ENCODE peak calls at places on chromosomes 16 and 17, in eight cellular contexts. Y, U, K, T, L, G, D and V are unnamed samples.
A peak's percentile ranks its signal among the peaks of the same experiment; 100 is the strongest.

GRCh38 chr17:12902046-12902445 is 112.7 kb downstream of the ARHGAP44 start:
- DNase-seq in Y (no peak), U (no peak), K (no peak), T (no peak), L (no peak), G (no peak), D (no peak), V (no peak)

GRCh38 chr16:69340095-69340644 is 598 bp downstream of the NIP7 start:
- DNase-seq in Y (no peak), U (no peak), K (no peak), T (no peak), L (no peak), G (no peak), D (no peak), V (no peak)

GRCh38 chr16:69329369-69330285 is 761 bp downstream of the PDF start:
- DNase-seq in Y (peak; percentile 68), U (peak; percentile 58), K (no peak), T (no peak), L (no peak), G (peak; percentile 68), D (no peak), V (peak; percentile 56)

GRCh38 chr17:40069751-40070643 is 7.2 kb downstream of the THRA start:
- DNase-seq in Y (no peak), U (no peak), K (peak; percentile 35), T (peak; percentile 21), L (no peak), G (peak; percentile 87), D (no peak), V (peak; percentile 63)

GRCh38 chr16:55543470-55543869 is 23.0 kb upstream of the CAPNS2 start:
- DNase-seq in Y (no peak), U (no peak), K (no peak), T (no peak), L (no peak), G (no peak), D (peak; percentile 22), V (no peak)

GRCh38 chr17:77865109-77865611 is 93.3 kb upstream of the TNRC6C start:
- DNase-seq in Y (no peak), U (peak; percentile 14), K (no peak), T (no peak), L (peak; percentile 30), G (no peak), D (no peak), V (peak; percentile 21)

GRCh38 chr17:44971776-44972483 is 3.8 kb upstream of the C1QL1 start:
- DNase-seq in Y (no peak), U (no peak), K (no peak), T (no peak), L (no peak), G (no peak), D (peak; percentile 15), V (no peak)

GRCh38 chr16:87461466-87461975 is 31.3 kb downstream of the ZCCHC14 start:
- DNase-seq in Y (peak; percentile 91), U (peak; percentile 91), K (no peak), T (no peak), L (peak; percentile 94), G (peak; percentile 81), D (no peak), V (peak; percentile 98)

GRCh38 chr17:79695293-79696158 is 35.2 kb upstream of the ENPP7 start:
- DNase-seq in Y (no peak), U (no peak), K (no peak), T (no peak), L (no peak), G (no peak), D (no peak), V (peak; percentile 16)

GRCh38 chr17:8632087-8632486 is 1.6 kb upstream of the MYH10 start:
- DNase-seq in Y (peak; percentile 51), U (peak; percentile 32), K (no peak), T (no peak), L (no peak), G (no peak), D (no peak), V (peak; percentile 44)

GRCh38 chr17:2867441-2868424 is 71.5 kb downstream of the RAP1GAP2 start:
- DNase-seq in Y (no peak), U (no peak), K (no peak), T (no peak), L (no peak), G (no peak), D (no peak), V (no peak)

GRCh38 chr17:47862621-47863440 is 11.9 kb upstream of the SP6 start:
- DNase-seq in Y (no peak), U (no peak), K (no peak), T (no peak), L (no peak), G (no peak), D (peak; percentile 82), V (no peak)

GRCh38 chr17:65228287-65228686 is 91.1 kb downstream of the RGS9 start:
- DNase-seq in Y (no peak), U (no peak), K (no peak), T (no peak), L (no peak), G (no peak), D (no peak), V (no peak)

GRCh38 chr16:57775661-57776469 is 26.4 kb downstream of the KIFC3 start:
- DNase-seq in Y (no peak), U (no peak), K (no peak), T (no peak), L (no peak), G (no peak), D (no peak), V (peak; percentile 55)

GRCh38 chr17:82690786-82691489 is 7.6 kb downstream of the RAB40B start:
- DNase-seq in Y (no peak), U (no peak), K (no peak), T (no peak), L (no peak), G (no peak), D (no peak), V (no peak)

GRCh38 chr16:20944861-20945390 is 44.4 kb downstream of the LYRM1 start:
- DNase-seq in Y (no peak), U (no peak), K (no peak), T (no peak), L (no peak), G (no peak), D (no peak), V (no peak)

GRCh38 chr17:56966277-56966676 is 5.4 kb upstream of the COIL start:
- DNase-seq in Y (no peak), U (no peak), K (no peak), T (no peak), L (no peak), G (no peak), D (no peak), V (no peak)

GRCh38 chr16:50671644-50672260 is 9.4 kb downstream of the SNX20 start:
- DNase-seq in Y (no peak), U (no peak), K (no peak), T (peak; percentile 41), L (peak; percentile 31), G (no peak), D (no peak), V (no peak)

GRCh38 chr17:19295478-19296200 is 58.5 kb downstream of the EPN2 start:
- DNase-seq in Y (no peak), U (no peak), K (no peak), T (no peak), L (no peak), G (no peak), D (no peak), V (no peak)

GRCh38 chr17:82865274-82865673 is 25.5 kb upstream of the ZNF750 start:
- DNase-seq in Y (no peak), U (no peak), K (no peak), T (no peak), L (no peak), G (no peak), D (no peak), V (no peak)

GRCh38 chr16:78210305-78210704 is 110.9 kb downstream of the WWOX start:
- DNase-seq in Y (no peak), U (no peak), K (no peak), T (no peak), L (no peak), G (no peak), D (no peak), V (no peak)

GRCh38 chr17:56737741-56738161 is 96.0 kb downstream of the C17orf67 start:
- DNase-seq in Y (no peak), U (no peak), K (no peak), T (no peak), L (no peak), G (no peak), D (no peak), V (no peak)

GRCh38 chr17:29569245-29569950 is 897 bp downstream of the TP53I13 start:
- DNase-seq in Y (no peak), U (no peak), K (no peak), T (no peak), L (no peak), G (peak; percentile 59), D (no peak), V (no peak)

GRCh38 chr16:71467810-71468209 is 5.8 kb upstream of the ZNF23 start:
- DNase-seq in Y (no peak), U (no peak), K (peak; percentile 7), T (peak; percentile 26), L (no peak), G (no peak), D (no peak), V (peak; percentile 43)